ENCODE peak calls at places on chromosomes 11 and 22, in eight cellular contexts. A is transverse colon, R is HepG2, X is stomach, G is suprapubic skin, K is K562, Q is H1, B is SK-N-SH. V is an unnamed sample.

GRCh38 chr11:130613396-130613795 is 165.0 kb downstream of the ADAMTS15 start:
- DNase-seq in A (no peak), R (no peak), X (no peak), G (no peak), K (no peak), Q (no peak), B (no peak), V (no peak)

GRCh38 chr22:28750471-28750881 is 8.6 kb downstream of the HSCB start:
- DNase-seq in A (no peak), R (no peak), X (no peak), G (no peak), K (no peak), Q (no peak), B (no peak), V (no peak)

GRCh38 chr22:46004105-46004866 is 27.3 kb upstream of the WNT7B start:
- DNase-seq in A (no peak), R (no peak), X (no peak), G (peak; percentile 66), K (no peak), Q (no peak), B (no peak), V (no peak)

GRCh38 chr22:32389685-32390084 is 22.4 kb downstream of the RTCB start:
- DNase-seq in A (no peak), R (no peak), X (no peak), G (no peak), K (no peak), Q (no peak), B (peak; percentile 24), V (no peak)

GRCh38 chr11:1237851-1238250 is 15.0 kb downstream of the MUC5B start:
- DNase-seq in A (no peak), R (no peak), X (no peak), G (no peak), K (no peak), Q (no peak), B (no peak), V (no peak)

GRCh38 chr11:17313349-17314231 is 37.1 kb downstream of the NUCB2 start:
- DNase-seq in A (no peak), R (no peak), X (no peak), G (no peak), K (no peak), Q (no peak), B (no peak), V (no peak)

GRCh38 chr11:83736689-83737088 is 450.5 kb upstream of the CCDC90B start:
- DNase-seq in A (no peak), R (no peak), X (no peak), G (no peak), K (no peak), Q (no peak), B (no peak), V (no peak)

GRCh38 chr11:35464308-35464707 is 45.0 kb upstream of the SLC1A2 start:
- DNase-seq in A (no peak), R (no peak), X (no peak), G (no peak), K (no peak), Q (no peak), B (peak; percentile 15), V (peak; percentile 42)

GRCh38 chr11:1573077-1573846 is 1.2 kb upstream of the DUSP8 start:
- DNase-seq in A (peak; percentile 71), R (no peak), X (peak; percentile 61), G (no peak), K (no peak), Q (no peak), B (peak; percentile 58), V (no peak)

GRCh38 chr22:42313804-42314581 is 43.5 kb upstream of the TCF20 start:
- DNase-seq in A (peak; percentile 87), R (peak; percentile 95), X (peak; percentile 79), G (no peak), K (peak; percentile 63), Q (peak; percentile 72), B (peak; percentile 77), V (no peak)
- TF ChIP-seq EP300 in A (no peak), R (peak; percentile 67), X (no peak), G (no peak), K (no peak), Q (no peak), B (peak; percentile 69), V (no peak)

GRCh38 chr11:19677380-19678080 is 35.1 kb upstream of the NAV2 start:
- DNase-seq in A (no peak), R (no peak), X (no peak), G (no peak), K (no peak), Q (no peak), B (no peak), V (no peak)

GRCh38 chr11:19683141-19683805 is 29.4 kb upstream of the NAV2 start:
- DNase-seq in A (peak; percentile 16), R (no peak), X (no peak), G (peak; percentile 77), K (no peak), Q (no peak), B (no peak), V (no peak)

GRCh38 chr11:19680824-19681368 is 31.7 kb upstream of the NAV2 start:
- DNase-seq in A (no peak), R (no peak), X (no peak), G (no peak), K (no peak), Q (no peak), B (no peak), V (no peak)

GRCh38 chr11:19676508-19677379 is 35.9 kb upstream of the NAV2 start:
- DNase-seq in A (no peak), R (no peak), X (no peak), G (no peak), K (no peak), Q (no peak), B (no peak), V (no peak)

DNA sequence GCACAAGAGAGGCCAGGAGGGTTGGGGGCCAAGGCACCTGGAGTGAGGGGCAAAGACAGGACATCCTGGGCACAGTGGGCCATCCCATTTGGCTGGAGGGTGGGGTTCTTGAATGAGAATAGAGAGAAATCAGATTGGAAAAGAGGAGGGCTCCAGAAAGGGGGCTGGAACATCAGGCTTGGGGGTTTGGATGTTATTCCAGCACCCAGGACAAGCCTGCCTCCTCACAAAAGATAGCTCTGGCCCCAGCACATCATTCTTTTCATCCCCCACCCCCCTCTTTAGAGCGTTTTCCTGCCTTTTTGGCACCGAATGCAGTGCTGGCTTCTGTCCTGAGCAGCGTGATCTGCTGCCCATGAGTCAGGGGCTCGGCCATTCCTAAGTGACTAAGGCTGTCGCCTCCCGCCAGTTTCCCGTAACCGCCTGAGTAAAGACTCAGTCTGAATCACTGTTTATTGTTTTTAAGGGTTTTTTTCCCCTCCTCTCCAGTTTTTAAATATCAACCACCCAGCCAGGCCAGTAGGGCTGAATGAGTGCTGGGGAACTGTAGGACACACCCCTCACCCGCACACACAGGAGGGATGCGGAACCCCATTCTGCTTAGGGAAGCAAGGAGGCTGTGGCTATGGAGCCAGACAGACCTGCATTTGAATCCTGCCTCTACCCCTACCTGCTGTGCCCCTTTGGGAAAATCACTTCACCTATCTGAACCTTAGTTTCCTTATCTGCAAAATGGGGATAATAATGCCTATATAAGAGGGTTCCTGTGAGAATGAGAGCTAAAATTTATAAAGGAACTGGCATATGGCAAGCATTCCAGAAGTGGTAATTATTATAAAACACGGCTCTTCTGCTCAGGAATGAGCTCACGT is 32.4 kb upstream of the NAV2 start:
- DNase-seq in A (peak; percentile 71), R (no peak), X (peak; percentile 68), G (peak; percentile 94), K (no peak), Q (peak; percentile 39), B (peak; percentile 60), V (peak; percentile 97)
- TF ChIP-seq POLR2AphosphoS5 in A (peak; percentile 84), R (no peak), X (peak; percentile 64), G (peak; percentile 70), K (no peak), Q (no peak), B (peak; percentile 80), V (peak; percentile 93)

GRCh38 chr11:125192717-125193116 is 28.2 kb downstream of the PKNOX2 start:
- DNase-seq in A (no peak), R (no peak), X (no peak), G (no peak), K (no peak), Q (no peak), B (no peak), V (no peak)

GRCh38 chr11:125190549-125190948 is 26.0 kb downstream of the PKNOX2 start:
- DNase-seq in A (no peak), R (no peak), X (no peak), G (no peak), K (no peak), Q (no peak), B (no peak), V (no peak)

GRCh38 chr11:125188021-125188420 is 23.5 kb downstream of the PKNOX2 start:
- DNase-seq in A (no peak), R (no peak), X (no peak), G (no peak), K (no peak), Q (no peak), B (no peak), V (no peak)

GRCh38 chr11:125193158-125193557 is 28.6 kb downstream of the PKNOX2 start:
- DNase-seq in A (no peak), R (no peak), X (no peak), G (no peak), K (no peak), Q (no peak), B (no peak), V (no peak)

DNA sequence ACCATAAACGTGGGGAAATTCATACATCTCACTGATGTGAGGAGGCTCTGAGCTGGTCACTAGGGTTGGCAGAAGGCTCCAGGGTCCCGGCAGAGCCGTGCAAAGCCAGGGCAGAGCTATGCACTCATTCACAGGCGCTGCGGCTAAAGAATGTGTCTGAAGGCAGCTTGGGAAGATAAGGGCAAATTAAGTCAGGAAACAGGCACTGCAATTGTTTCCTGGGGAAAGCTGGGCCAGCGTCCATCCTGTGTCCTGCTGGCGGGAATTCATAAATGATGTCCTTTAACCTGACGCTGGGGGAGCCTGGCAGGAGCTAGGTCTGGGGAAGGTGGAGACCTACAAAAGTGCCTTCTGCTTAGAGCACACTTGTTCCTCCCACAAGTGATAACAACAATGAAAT is 27.6 kb downstream of the PKNOX2 start:
- DNase-seq in A (no peak), R (no peak), X (peak; percentile 32), G (no peak), K (no peak), Q (no peak), B (peak; percentile 74), V (no peak)
- TF ChIP-seq CTCF in A (no peak), R (no peak), X (no peak), G (no peak), K (no peak), Q (no peak), B (no peak), V (no peak)

GRCh38 chr11:10413268-10413667 is 41.8 kb upstream of the AMPD3 start:
- DNase-seq in A (peak; percentile 33), R (peak; percentile 28), X (no peak), G (no peak), K (no peak), Q (no peak), B (no peak), V (peak; percentile 80)
- TF ChIP-seq EP300 in A (no peak), R (no peak), X (no peak), G (no peak), K (no peak), Q (no peak), B (no peak), V (no peak)

DNA sequence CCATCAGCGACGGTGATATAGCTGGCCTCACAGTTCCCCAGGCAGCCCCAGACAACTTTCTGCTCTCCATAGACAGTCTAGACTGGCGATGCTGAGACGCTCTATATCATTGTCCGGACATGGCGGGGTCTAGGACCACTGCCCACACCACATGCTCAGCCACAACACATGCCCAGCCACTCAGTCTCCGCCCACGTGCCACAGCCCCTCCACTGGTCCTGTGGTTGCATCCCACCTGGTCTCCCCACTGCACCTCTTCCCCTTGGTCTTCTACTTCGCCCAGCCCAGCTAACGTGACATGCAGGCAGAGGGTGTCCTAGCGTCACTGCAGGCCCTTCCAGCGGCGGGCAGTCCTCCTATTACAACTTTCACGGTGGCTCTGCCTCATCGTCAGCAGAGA is 22.9 kb upstream of the YPEL1 start:
- DNase-seq in A (no peak), R (no peak), X (no peak), G (no peak), K (no peak), Q (no peak), B (no peak), V (no peak)
- TF ChIP-seq POLR2AphosphoS5 in A (no peak), R (no peak), X (no peak), G (no peak), K (no peak), Q (peak; percentile 66), B (no peak), V (no peak)

V was measured in esophagus muscularis mucosa.